ENCODE peak calls at places on chromosome 17, in six cellular contexts. A is CD8-positive, alpha-beta T cell; J is body of pancreas; C is glutamatergic neuron; T is mesothelial cell of epicardium; O is fibroblast of villous mesenchyme. W is an unnamed sample.
A peak's percentile ranks its signal among the peaks of the same experiment; 100 is the strongest.

GRCh38 chr17:8892338-8892690 is 24.8 kb upstream of the PIK3R6 start:
- DNase-seq in A (no peak), J (no peak), C (no peak), T (no peak), O (no peak), W (no peak)

GRCh38 chr17:81901167-81902022 is 643 bp upstream of the NPB start:
- DNase-seq in A (no peak), J (no peak), C (no peak), T (no peak), O (no peak), W (no peak)

GRCh38 chr17:5118219-5118618 is 2.4 kb downstream of the USP6 start:
- DNase-seq in A (no peak), J (no peak), C (no peak), T (no peak), O (no peak), W (no peak)

GRCh38 chr17:11701906-11702305 is 103.6 kb downstream of the DNAH9 start:
- DNase-seq in A (no peak), J (no peak), C (no peak), T (no peak), O (no peak), W (no peak)

GRCh38 chr17:32487460-32488176 is 825 bp downstream of the CDK5R1 start:
- DNase-seq in A (no peak), J (no peak), C (peak; percentile 47), T (peak; percentile 56), O (peak; percentile 13), W (no peak)

GRCh38 chr17:16282522-16282921 is 65.5 kb downstream of the PIGL start:
- DNase-seq in A (no peak), J (no peak), C (no peak), T (no peak), O (peak; percentile 76), W (no peak)

GRCh38 chr17:9232155-9232475 is 210.8 kb downstream of the NTN1 start:
- DNase-seq in A (no peak), J (no peak), C (no peak), T (no peak), O (no peak), W (no peak)

GRCh38 chr17:17269926-17270773 is 10.9 kb downstream of the COPS3 start:
- DNase-seq in A (no peak), J (no peak), C (no peak), T (no peak), O (peak; percentile 4), W (no peak)

GRCh38 chr17:75073618-75074047 is 14.1 kb upstream of the SLC16A5 start:
- DNase-seq in A (no peak), J (no peak), C (no peak), T (no peak), O (peak; percentile 71), W (no peak)

GRCh38 chr17:7251330-7252175 is at the start of gene CTDNEP1:
- DNase-seq in A (peak; percentile 95), J (peak; percentile 98), C (peak; percentile 80), T (peak; percentile 100), O (peak; percentile 100), W (peak; percentile 65)

GRCh38 chr17:7254511-7254910 is 2.5 kb downstream of the ELP5 start:
- DNase-seq in A (no peak), J (no peak), C (no peak), T (no peak), O (no peak), W (no peak)

GRCh38 chr17:7253082-7253481 is 1.1 kb downstream of the ELP5 start:
- DNase-seq in A (no peak), J (no peak), C (no peak), T (no peak), O (no peak), W (no peak)

GRCh38 chr17:7250655-7251329 is 742 bp downstream of the CTDNEP1 start:
- DNase-seq in A (no peak), J (no peak), C (peak; percentile 27), T (peak; percentile 48), O (no peak), W (no peak)

DNA sequence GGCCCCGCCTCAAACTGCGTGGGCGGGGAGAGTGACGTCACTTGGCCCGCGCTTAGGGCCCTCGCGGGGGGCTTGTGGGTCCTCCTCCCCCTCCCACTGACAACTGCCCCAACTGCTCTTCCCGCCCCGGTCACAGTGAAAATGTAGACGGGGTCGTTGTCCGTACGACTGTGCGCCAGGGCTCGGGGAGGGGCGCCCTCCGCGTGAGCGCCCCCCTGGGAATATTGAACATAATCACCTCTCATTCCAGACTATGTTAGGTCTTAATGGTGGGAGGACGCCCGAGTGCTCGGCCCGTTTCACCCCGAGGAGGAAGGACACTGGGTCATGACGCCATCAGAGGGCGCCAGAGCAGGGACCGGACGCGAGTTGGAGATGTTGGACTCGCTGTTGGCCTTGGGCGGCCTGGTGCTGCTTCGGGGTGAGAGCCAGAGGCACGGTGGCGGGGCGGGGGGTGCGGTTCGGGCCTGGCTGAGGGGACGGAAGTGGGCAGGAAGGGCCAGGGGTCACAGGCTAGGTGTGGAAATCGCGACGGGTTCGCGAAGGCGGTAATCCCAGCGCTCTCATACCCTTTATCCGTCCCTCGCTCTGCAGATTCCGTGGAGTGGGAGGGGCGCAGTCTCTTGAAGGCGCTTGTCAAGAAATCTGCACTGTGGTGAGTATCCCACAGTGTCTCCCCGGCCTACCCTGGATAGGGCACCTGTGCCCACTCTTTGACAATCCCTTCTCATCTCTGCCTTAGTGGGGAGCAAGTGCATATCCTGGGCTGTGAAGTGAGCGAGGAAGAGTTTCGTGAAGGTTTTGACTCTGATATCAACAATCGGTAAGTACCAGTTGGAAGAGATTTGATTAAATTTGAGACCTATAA is at the start of gene ELP5:
- DNase-seq in A (peak; percentile 73), J (peak; percentile 96), C (peak; percentile 98), T (peak; percentile 91), O (peak; percentile 98), W (peak; percentile 98)
- TF ChIP-seq CTCF in A (no peak), J (no peak), C (peak; percentile 12), T (no peak), O (no peak), W (peak; percentile 30)

GRCh38 chr17:27751622-27752490 is 48.5 kb downstream of the NOS2 start:
- DNase-seq in A (no peak), J (no peak), C (no peak), T (no peak), O (no peak), W (no peak)

GRCh38 chr17:27748360-27748825 is 51.9 kb downstream of the NOS2 start:
- DNase-seq in A (no peak), J (no peak), C (no peak), T (no peak), O (no peak), W (no peak)

GRCh38 chr17:27746881-27747280 is 53.4 kb downstream of the NOS2 start:
- DNase-seq in A (no peak), J (no peak), C (no peak), T (no peak), O (no peak), W (no peak)

GRCh38 chr17:27751166-27751565 is 49.2 kb downstream of the NOS2 start:
- DNase-seq in A (no peak), J (no peak), C (no peak), T (no peak), O (no peak), W (no peak)

GRCh38 chr17:27747462-27748359 is 52.6 kb downstream of the NOS2 start:
- DNase-seq in A (no peak), J (no peak), C (no peak), T (no peak), O (no peak), W (no peak)
- TF ChIP-seq CTCF in A (no peak), J (no peak), C (peak; percentile 52), T (peak; percentile 18), O (peak; percentile 43), W (peak; percentile 53)

GRCh38 chr17:6140188-6140587 is 70.0 kb downstream of the WSCD1 start:
- DNase-seq in A (no peak), J (no peak), C (no peak), T (no peak), O (no peak), W (no peak)

GRCh38 chr17:6147054-6147453 is 76.9 kb downstream of the WSCD1 start:
- DNase-seq in A (no peak), J (no peak), C (no peak), T (no peak), O (no peak), W (no peak)

DNA sequence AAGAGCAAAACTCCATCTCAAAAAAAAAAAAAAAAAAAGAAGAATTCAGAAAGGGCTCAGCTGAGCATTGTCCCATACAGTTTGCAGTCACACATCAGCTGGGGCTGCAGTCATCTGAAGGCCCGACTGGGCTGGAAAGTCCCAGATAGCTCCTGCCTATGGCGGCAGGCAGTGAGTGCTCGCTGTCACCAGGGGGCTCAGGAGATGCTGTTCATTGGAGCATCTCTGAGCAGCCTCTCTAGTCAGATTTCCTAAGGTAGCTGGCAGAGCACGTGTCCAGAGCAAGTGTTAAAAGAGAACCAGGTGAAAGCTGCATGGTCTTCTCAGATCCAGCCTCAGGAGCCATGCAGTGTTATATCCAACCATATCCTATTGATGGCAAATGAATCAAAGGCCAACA is 75.8 kb downstream of the WSCD1 start:
- DNase-seq in A (no peak), J (no peak), C (no peak), T (no peak), O (no peak), W (no peak)
- TF ChIP-seq CTCF in A (no peak), J (no peak), C (no peak), T (no peak), O (no peak), W (no peak)

GRCh38 chr17:38498353-38498752 is 70.1 kb downstream of the ARHGAP23 start:
- DNase-seq in A (no peak), J (no peak), C (no peak), T (no peak), O (no peak), W (no peak)
- TF ChIP-seq CTCF in A (no peak), J (no peak), C (no peak), T (no peak), O (no peak), W (no peak)

GRCh38 chr17:55005520-55005919 is 37.0 kb downstream of the STXBP4 start:
- DNase-seq in A (no peak), J (no peak), C (no peak), T (no peak), O (peak; percentile 17), W (no peak)
- TF ChIP-seq CTCF in A (no peak), J (peak; percentile 26), C (peak; percentile 55), T (no peak), O (peak; percentile 61), W (peak; percentile 49)

DNA sequence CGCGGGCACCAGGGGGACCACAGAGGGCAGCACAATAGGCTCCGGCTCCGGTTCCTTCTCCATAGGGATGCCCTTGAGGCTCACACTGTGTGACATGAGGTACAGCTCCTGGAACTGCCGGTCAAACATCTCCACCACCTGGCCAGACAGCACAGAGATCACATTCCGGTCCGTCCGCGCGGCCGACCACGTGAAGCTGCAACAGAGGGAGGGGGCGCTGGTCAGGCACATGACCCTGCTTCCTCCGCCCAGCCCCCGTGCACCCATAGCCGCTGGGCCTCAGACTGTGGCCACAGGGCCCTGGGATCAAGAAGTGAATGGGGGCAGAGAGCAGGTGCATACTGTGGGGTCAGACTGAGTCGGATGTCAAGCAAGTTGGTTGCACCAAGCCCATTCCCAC is 25.9 kb downstream of the FAM83G start:
- DNase-seq in A (no peak), J (no peak), C (no peak), T (no peak), O (no peak), W (no peak)
- TF ChIP-seq CTCF in A (no peak), J (no peak), C (no peak), T (no peak), O (no peak), W (no peak)